ENCODE peak calls at places on chromosomes 13 and 19, in four cellular contexts. One of them, this sample, is unnamed.

GRCh38 chr13:93800342-93800741 is 573.7 kb downstream of the GPC6 start:
- DNase-seq in HepG2: no peak
- DNase-seq in K562: no peak
- DNase-seq in H1: no peak
- DNase-seq in this sample: no peak

GRCh38 chr19:44992336-44993163 is 8.7 kb upstream of the RELB start:
- DNase-seq in H1: no peak
- DNase-seq in HepG2: no peak
- DNase-seq in K562: no peak
- DNase-seq in this sample: no peak

GRCh38 chr19:30326076-30326710 is 46.0 kb upstream of the ZNF536 start:
- DNase-seq in K562: no peak
- DNase-seq in HepG2: no peak
- DNase-seq in H1: no peak
- DNase-seq in this sample: no peak

GRCh38 chr13:27258637-27259377 is 7.4 kb downstream of the RPL21 start:
- DNase-seq in K562: no peak
- DNase-seq in H1: no peak
- DNase-seq in HepG2: no peak
- DNase-seq in this sample: no peak

GRCh38 chr13:42076309-42076713 is 27.9 kb downstream of the DGKH start:
- DNase-seq in K562: no peak
- DNase-seq in HepG2: no peak
- DNase-seq in H1: no peak
- DNase-seq in this sample: no peak

GRCh38 chr19:54188224-54188871 is 1.0 kb downstream of the MBOAT7 start:
- DNase-seq in HepG2: no peak
- DNase-seq in K562: peak; percentile 71
- DNase-seq in H1: no peak
- DNase-seq in this sample: no peak

GRCh38 chr19:4199699-4200293 is 17.3 kb downstream of the ANKRD24 start:
- DNase-seq in HepG2: peak; percentile 34
- DNase-seq in K562: peak; percentile 60
- DNase-seq in H1: no peak
- DNase-seq in this sample: no peak

GRCh38 chr13:106182404-106182803 is 353.1 kb downstream of the EFNB2 start:
- DNase-seq in H1: no peak
- DNase-seq in K562: no peak
- DNase-seq in HepG2: no peak
- DNase-seq in this sample: peak; percentile 35

GRCh38 chr19:6042776-6043726 is 65.1 kb upstream of the RANBP3 start:
- DNase-seq in HepG2: no peak
- DNase-seq in K562: no peak
- DNase-seq in H1: no peak
- DNase-seq in this sample: no peak

GRCh38 chr13:32947411-32947810 is 68.8 kb upstream of the KL start:
- DNase-seq in HepG2: no peak
- DNase-seq in K562: no peak
- DNase-seq in H1: no peak
- DNase-seq in this sample: no peak

GRCh38 chr13:30331331-30331771 is 24.0 kb upstream of the KATNAL1 start:
- DNase-seq in HepG2: no peak
- DNase-seq in H1: no peak
- DNase-seq in K562: no peak
- DNase-seq in this sample: no peak

DNA sequence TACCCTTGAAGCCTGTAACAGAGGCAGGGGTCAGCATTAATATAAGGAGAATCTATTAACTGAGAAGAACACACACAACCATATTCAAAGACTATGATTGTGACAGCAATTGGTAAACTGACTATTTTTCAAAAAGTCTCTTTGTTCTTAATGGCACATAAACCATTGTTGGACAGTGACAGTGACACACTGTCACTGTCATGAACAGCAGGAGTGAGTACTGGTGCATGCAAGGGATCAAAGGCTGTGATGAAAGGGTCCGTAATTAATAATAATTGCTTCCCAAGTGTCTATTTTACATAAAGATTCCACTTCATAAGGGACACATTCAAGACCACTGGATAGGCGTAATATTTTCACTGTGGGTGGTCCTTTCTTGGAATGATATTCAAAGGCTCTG is 50.8 kb downstream of the LHFPL6 start:
- DNase-seq in H1: no peak
- DNase-seq in K562: no peak
- DNase-seq in HepG2: no peak
- DNase-seq in this sample: no peak
- TF ChIP-seq SIN3A in H1: no peak
- TF ChIP-seq SIN3A in K562: no peak
- TF ChIP-seq SIN3A in HepG2: no peak
- TF ChIP-seq SIN3A in this sample: no peak

DNA sequence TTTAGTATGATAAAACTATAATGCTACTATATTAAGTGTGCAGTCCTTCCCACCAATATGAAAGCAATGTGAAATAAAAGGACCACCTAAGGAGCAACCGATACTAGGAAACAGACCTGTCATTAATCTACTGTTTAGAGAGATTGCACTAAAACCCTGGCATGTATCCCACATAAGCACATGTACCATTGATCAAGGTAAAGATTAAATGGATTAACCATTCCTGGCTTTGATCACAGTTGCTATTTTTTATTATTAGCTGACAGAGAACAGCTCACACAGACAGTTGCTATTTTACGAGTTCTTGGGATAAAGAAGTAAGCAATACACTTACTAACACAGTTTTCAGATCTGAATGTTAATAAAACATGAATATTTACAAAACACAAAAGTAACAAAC is 57.7 kb upstream of the ZDHHC20 start:
- DNase-seq in K562: no peak
- DNase-seq in HepG2: no peak
- DNase-seq in H1: no peak
- DNase-seq in this sample: no peak
- TF ChIP-seq POLR2AphosphoS5 in K562: no peak
- TF ChIP-seq POLR2AphosphoS5 in HepG2: no peak
- TF ChIP-seq POLR2AphosphoS5 in H1: no peak
- TF ChIP-seq POLR2AphosphoS5 in this sample: no peak

DNA sequence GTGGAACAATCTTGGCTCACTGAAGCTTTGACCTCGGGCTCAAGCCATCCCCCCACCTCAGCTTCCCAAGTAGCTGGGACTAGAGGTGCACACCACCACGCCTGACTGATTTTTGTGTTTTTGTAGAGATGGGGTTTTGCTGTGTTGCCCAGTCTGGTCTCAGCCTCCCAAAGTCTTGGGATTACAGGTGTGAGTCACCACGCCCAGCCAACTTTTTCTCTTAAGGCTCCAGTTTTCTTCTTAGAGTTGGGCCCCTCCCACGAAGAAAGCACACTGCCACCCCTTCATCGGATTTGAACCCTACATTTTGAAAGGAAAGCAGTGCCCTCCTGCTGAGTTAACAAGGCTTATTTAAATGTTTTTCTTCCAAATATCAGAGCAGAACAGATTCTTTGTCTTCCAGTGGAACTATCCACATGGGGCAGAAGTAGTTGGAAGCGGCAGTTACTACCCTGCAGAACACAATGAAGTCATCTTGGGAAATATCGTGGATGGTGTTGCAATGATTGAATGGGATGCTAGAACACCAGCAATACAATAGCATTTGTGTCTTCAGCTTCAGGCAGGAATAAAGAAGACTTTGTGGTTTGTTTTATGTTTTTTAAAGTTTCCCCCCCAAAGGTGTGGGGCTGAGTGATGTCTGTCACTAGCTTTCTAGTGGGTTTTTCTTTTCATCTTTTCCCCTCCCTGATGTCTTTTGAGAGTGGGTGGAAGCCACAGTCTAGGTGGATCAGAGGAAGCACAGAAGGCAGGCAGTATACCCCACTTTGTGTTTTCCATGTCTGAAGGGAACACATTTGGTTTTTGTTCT is 8.9 kb downstream of the ACTN4 start:
- DNase-seq in HepG2: peak; percentile 95
- DNase-seq in H1: no peak
- DNase-seq in K562: no peak
- DNase-seq in this sample: no peak
- TF ChIP-seq SIN3A in HepG2: peak; percentile 30
- TF ChIP-seq SIN3A in H1: no peak
- TF ChIP-seq SIN3A in K562: no peak
- TF ChIP-seq SIN3A in this sample: no peak

DNA sequence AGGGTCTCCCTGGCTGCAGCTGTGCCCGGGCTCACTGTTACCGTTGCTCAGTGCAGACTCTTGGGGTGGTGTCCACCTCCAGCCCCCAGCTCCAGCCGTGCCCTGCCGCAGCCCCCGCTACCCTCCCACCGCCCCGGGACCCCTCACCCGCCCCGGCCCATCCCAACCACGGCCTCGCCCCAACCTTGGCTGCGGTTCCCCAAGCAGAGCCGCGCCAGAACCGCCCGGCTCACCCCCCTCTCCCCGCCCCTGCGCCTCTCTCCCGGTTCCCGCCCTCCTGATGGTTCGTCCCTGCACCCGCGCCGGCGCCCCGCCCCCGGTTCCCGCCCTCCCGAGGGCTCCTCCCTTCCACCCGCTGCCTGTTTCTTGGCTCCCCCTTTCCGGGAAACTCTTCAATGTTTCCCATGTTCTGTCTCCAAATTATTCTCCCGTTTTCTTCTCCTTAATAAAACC is 40.3 kb downstream of the ANKRD10 start:
- DNase-seq in H1: no peak
- DNase-seq in HepG2: peak; percentile 37
- DNase-seq in K562: peak; percentile 91
- DNase-seq in this sample: peak; percentile 39
- TF ChIP-seq POLR2AphosphoS5 in H1: no peak
- TF ChIP-seq POLR2AphosphoS5 in HepG2: no peak
- TF ChIP-seq POLR2AphosphoS5 in K562: no peak
- TF ChIP-seq POLR2AphosphoS5 in this sample: no peak

This sample was measured in HCT116.